ENCODE peak calls at places on chromosomes 2 and 18, in five cellular contexts. C is stimulated activated CD8-positive, alpha-beta memory T cell treated with anti-CD3 and anti-CD28 coated beads, Interleukin-7, amount 100 ng/mL, for 1 hour; I is MCF 10A; S is neuronal stem cell; F is mesendoderm. T is an unnamed sample.
A peak's percentile ranks its signal among the peaks of the same experiment; 100 is the strongest.

GRCh38 chr2:113160962-113161361 is 12.8 kb upstream of the PSD4 start:
- DNase-seq in C (no peak), I (no peak), S (no peak), F (no peak), T (no peak)

GRCh38 chr2:64766841-64767669 is 113.3 kb upstream of the SERTAD2 start:
- DNase-seq in C (no peak), I (no peak), S (no peak), F (no peak), T (no peak)

GRCh38 chr2:66440011-66440542 is 5.2 kb downstream of the MEIS1 start:
- DNase-seq in C (no peak), I (no peak), S (no peak), F (peak; percentile 34), T (peak; percentile 78)

GRCh38 chr18:36771246-36771645 is 57.6 kb downstream of the TPGS2 start:
- DNase-seq in C (no peak), I (no peak), S (no peak), F (peak; percentile 29), T (no peak)

GRCh38 chr2:1609706-1610485 is 134.4 kb downstream of the PXDN start:
- DNase-seq in C (no peak), I (no peak), S (no peak), F (no peak), T (peak; percentile 13)

GRCh38 chr2:8644605-8645175 is 37.2 kb upstream of the ID2 start:
- DNase-seq in C (no peak), I (peak; percentile 18), S (no peak), F (no peak), T (no peak)

GRCh38 chr2:152335851-152336102 is 803 bp downstream of the FMNL2 start:
- DNase-seq in C (no peak), I (peak; percentile 41), S (peak; percentile 48), F (no peak), T (no peak)

GRCh38 chr18:35407871-35408481 is 30.8 kb upstream of the ZNF396 start:
- DNase-seq in C (no peak), I (peak; percentile 88), S (peak; percentile 56), F (peak; percentile 82), T (peak; percentile 63)

GRCh38 chr2:45964226-45964841 is 312.9 kb downstream of the PRKCE start:
- DNase-seq in C (no peak), I (peak; percentile 100), S (no peak), F (no peak), T (no peak)

GRCh38 chr2:134391751-134392160 is 137.9 kb downstream of the MGAT5 start:
- DNase-seq in C (no peak), I (peak; percentile 83), S (no peak), F (no peak), T (no peak)

GRCh38 chr2:21011453-21011852 is 32.4 kb downstream of the APOB start:
- DNase-seq in C (no peak), I (no peak), S (no peak), F (no peak), T (no peak)

GRCh38 chr18:47912794-47913594 is 17.5 kb downstream of the SMAD2 start:
- DNase-seq in C (no peak), I (no peak), S (no peak), F (no peak), T (no peak)

GRCh38 chr2:42752299-42752698 is 11.6 kb downstream of the OXER1 start:
- DNase-seq in C (no peak), I (no peak), S (no peak), F (no peak), T (no peak)

GRCh38 chr2:44928660-44929471 is 12.6 kb upstream of the SIX3 start:
- DNase-seq in C (no peak), I (no peak), S (no peak), F (peak; percentile 52), T (peak; percentile 87)

GRCh38 chr18:76081536-76081935 is 413.5 kb downstream of the ZNF516 start:
- DNase-seq in C (no peak), I (no peak), S (no peak), F (no peak), T (no peak)

GRCh38 chr2:242088471-242089212 is 219.1 kb downstream of the RTP5 start:
- DNase-seq in C (peak; percentile 85), I (peak; percentile 85), S (peak; percentile 67), F (peak; percentile 88), T (peak; percentile 87)

GRCh38 chr2:196927318-196928225 is 1.1 kb upstream of the PGAP1 start:
- DNase-seq in C (peak; percentile 40), I (peak; percentile 38), S (no peak), F (no peak), T (peak; percentile 14)

GRCh38 chr18:54220406-54220805 is 4.1 kb downstream of the MBD2 start:
- DNase-seq in C (no peak), I (no peak), S (no peak), F (no peak), T (no peak)

GRCh38 chr2:239938651-239939486 is 86.3 kb downstream of the NDUFA10 start:
- DNase-seq in C (no peak), I (no peak), S (no peak), F (no peak), T (no peak)

GRCh38 chr2:217035967-217036366 is 176.1 kb upstream of the TNP1 start:
- DNase-seq in C (no peak), I (no peak), S (no peak), F (no peak), T (no peak)

GRCh38 chr2:28291811-28292455 is 100.7 kb upstream of the FOSL2 start:
- DNase-seq in C (no peak), I (no peak), S (no peak), F (no peak), T (no peak)

GRCh38 chr2:4214444-4215295 is 511.3 kb downstream of the DCDC2C start:
- DNase-seq in C (no peak), I (peak; percentile 55), S (no peak), F (no peak), T (peak; percentile 61)

GRCh38 chr18:77106331-77106730 is 26.3 kb downstream of the MBP start:
- DNase-seq in C (peak; percentile 58), I (no peak), S (no peak), F (no peak), T (no peak)